ENCODE peak calls at places on chromosomes 3 and 15, in eight cellular contexts. One of them, this sample, is unnamed.

GRCh38 chr15:66647358-66647757 is 54.7 kb upstream of the SMAD6 start:
- DNase-seq in mesenchymal stem cell: no peak
- DNase-seq in gastrocnemius medialis: no peak
- DNase-seq in GM19239: no peak
- DNase-seq in mesothelial cell of epicardium: no peak
- DNase-seq in adipocyte: no peak
- DNase-seq in stimulated activated CD4-positive, alpha-beta T cell treated with anti-CD3 and anti-CD28 coated beads, Interleukin-1b, Interleukin-23, amount 100 ng/mL, for 24 hours: no peak
- DNase-seq in stimulated activated CD8-positive, alpha-beta memory T cell treated with anti-CD3 and anti-CD28 coated beads, Interleukin-7, amount 100 ng/mL, for 4 hours: no peak
- DNase-seq in this sample: no peak

GRCh38 chr3:59210260-59210659 is 160.4 kb upstream of the CFAP20DC start:
- DNase-seq in mesenchymal stem cell: no peak
- DNase-seq in gastrocnemius medialis: no peak
- DNase-seq in stimulated activated CD8-positive, alpha-beta memory T cell treated with anti-CD3 and anti-CD28 coated beads, Interleukin-7, amount 100 ng/mL, for 4 hours: no peak
- DNase-seq in GM19239: no peak
- DNase-seq in stimulated activated CD4-positive, alpha-beta T cell treated with anti-CD3 and anti-CD28 coated beads, Interleukin-1b, Interleukin-23, amount 100 ng/mL, for 24 hours: no peak
- DNase-seq in mesothelial cell of epicardium: no peak
- DNase-seq in adipocyte: no peak
- DNase-seq in this sample: no peak

GRCh38 chr3:194661374-194661773 is 10.6 kb downstream of the LSG1 start:
- DNase-seq in stimulated activated CD4-positive, alpha-beta T cell treated with anti-CD3 and anti-CD28 coated beads, Interleukin-1b, Interleukin-23, amount 100 ng/mL, for 24 hours: no peak
- DNase-seq in mesenchymal stem cell: no peak
- DNase-seq in stimulated activated CD8-positive, alpha-beta memory T cell treated with anti-CD3 and anti-CD28 coated beads, Interleukin-7, amount 100 ng/mL, for 4 hours: no peak
- DNase-seq in GM19239: no peak
- DNase-seq in gastrocnemius medialis: no peak
- DNase-seq in mesothelial cell of epicardium: no peak
- DNase-seq in adipocyte: no peak
- DNase-seq in this sample: no peak

GRCh38 chr3:21573291-21573690 is 177.7 kb downstream of the ZNF385D start:
- DNase-seq in mesenchymal stem cell: no peak
- DNase-seq in stimulated activated CD4-positive, alpha-beta T cell treated with anti-CD3 and anti-CD28 coated beads, Interleukin-1b, Interleukin-23, amount 100 ng/mL, for 24 hours: no peak
- DNase-seq in GM19239: no peak
- DNase-seq in stimulated activated CD8-positive, alpha-beta memory T cell treated with anti-CD3 and anti-CD28 coated beads, Interleukin-7, amount 100 ng/mL, for 4 hours: no peak
- DNase-seq in mesothelial cell of epicardium: no peak
- DNase-seq in adipocyte: no peak
- DNase-seq in gastrocnemius medialis: no peak
- DNase-seq in this sample: no peak

GRCh38 chr3:124467980-124468902 is 262.0 kb upstream of the UMPS start:
- DNase-seq in mesenchymal stem cell: peak
- DNase-seq in GM19239: peak
- DNase-seq in stimulated activated CD4-positive, alpha-beta T cell treated with anti-CD3 and anti-CD28 coated beads, Interleukin-1b, Interleukin-23, amount 100 ng/mL, for 24 hours: no peak
- DNase-seq in mesothelial cell of epicardium: peak
- DNase-seq in stimulated activated CD8-positive, alpha-beta memory T cell treated with anti-CD3 and anti-CD28 coated beads, Interleukin-7, amount 100 ng/mL, for 4 hours: no peak
- DNase-seq in gastrocnemius medialis: no peak
- DNase-seq in adipocyte: peak
- DNase-seq in this sample: no peak

GRCh38 chr3:194756460-194757355 is 71.0 kb downstream of the FAM43A start:
- DNase-seq in GM19239: no peak
- DNase-seq in mesothelial cell of epicardium: no peak
- DNase-seq in adipocyte: peak
- DNase-seq in stimulated activated CD4-positive, alpha-beta T cell treated with anti-CD3 and anti-CD28 coated beads, Interleukin-1b, Interleukin-23, amount 100 ng/mL, for 24 hours: no peak
- DNase-seq in stimulated activated CD8-positive, alpha-beta memory T cell treated with anti-CD3 and anti-CD28 coated beads, Interleukin-7, amount 100 ng/mL, for 4 hours: no peak
- DNase-seq in mesenchymal stem cell: no peak
- DNase-seq in gastrocnemius medialis: peak
- DNase-seq in this sample: no peak

GRCh38 chr3:54628888-54629368 is 298.9 kb downstream of the LRTM1 start:
- DNase-seq in adipocyte: no peak
- DNase-seq in stimulated activated CD8-positive, alpha-beta memory T cell treated with anti-CD3 and anti-CD28 coated beads, Interleukin-7, amount 100 ng/mL, for 4 hours: no peak
- DNase-seq in stimulated activated CD4-positive, alpha-beta T cell treated with anti-CD3 and anti-CD28 coated beads, Interleukin-1b, Interleukin-23, amount 100 ng/mL, for 24 hours: no peak
- DNase-seq in GM19239: no peak
- DNase-seq in mesenchymal stem cell: no peak
- DNase-seq in mesothelial cell of epicardium: no peak
- DNase-seq in gastrocnemius medialis: no peak
- DNase-seq in this sample: no peak

GRCh38 chr15:94294556-94294955 is 63.2 kb downstream of the MCTP2 start:
- DNase-seq in mesenchymal stem cell: peak
- DNase-seq in mesothelial cell of epicardium: no peak
- DNase-seq in stimulated activated CD4-positive, alpha-beta T cell treated with anti-CD3 and anti-CD28 coated beads, Interleukin-1b, Interleukin-23, amount 100 ng/mL, for 24 hours: no peak
- DNase-seq in GM19239: no peak
- DNase-seq in adipocyte: peak
- DNase-seq in stimulated activated CD8-positive, alpha-beta memory T cell treated with anti-CD3 and anti-CD28 coated beads, Interleukin-7, amount 100 ng/mL, for 4 hours: no peak
- DNase-seq in gastrocnemius medialis: no peak
- DNase-seq in this sample: no peak

GRCh38 chr15:42832577-42832976 is 88.0 kb downstream of the TTBK2 start:
- DNase-seq in mesothelial cell of epicardium: no peak
- DNase-seq in gastrocnemius medialis: no peak
- DNase-seq in stimulated activated CD8-positive, alpha-beta memory T cell treated with anti-CD3 and anti-CD28 coated beads, Interleukin-7, amount 100 ng/mL, for 4 hours: no peak
- DNase-seq in stimulated activated CD4-positive, alpha-beta T cell treated with anti-CD3 and anti-CD28 coated beads, Interleukin-1b, Interleukin-23, amount 100 ng/mL, for 24 hours: no peak
- DNase-seq in GM19239: no peak
- DNase-seq in mesenchymal stem cell: peak
- DNase-seq in adipocyte: peak
- DNase-seq in this sample: no peak

GRCh38 chr3:127849368-127849767 is 27.1 kb upstream of the MGLL start:
- DNase-seq in mesenchymal stem cell: no peak
- DNase-seq in gastrocnemius medialis: no peak
- DNase-seq in adipocyte: no peak
- DNase-seq in stimulated activated CD8-positive, alpha-beta memory T cell treated with anti-CD3 and anti-CD28 coated beads, Interleukin-7, amount 100 ng/mL, for 4 hours: no peak
- DNase-seq in stimulated activated CD4-positive, alpha-beta T cell treated with anti-CD3 and anti-CD28 coated beads, Interleukin-1b, Interleukin-23, amount 100 ng/mL, for 24 hours: no peak
- DNase-seq in mesothelial cell of epicardium: no peak
- DNase-seq in GM19239: no peak
- DNase-seq in this sample: no peak

GRCh38 chr3:145767909-145768308 is 393.1 kb downstream of the PLOD2 start:
- DNase-seq in GM19239: no peak
- DNase-seq in mesothelial cell of epicardium: no peak
- DNase-seq in gastrocnemius medialis: no peak
- DNase-seq in mesenchymal stem cell: peak
- DNase-seq in stimulated activated CD4-positive, alpha-beta T cell treated with anti-CD3 and anti-CD28 coated beads, Interleukin-1b, Interleukin-23, amount 100 ng/mL, for 24 hours: no peak
- DNase-seq in stimulated activated CD8-positive, alpha-beta memory T cell treated with anti-CD3 and anti-CD28 coated beads, Interleukin-7, amount 100 ng/mL, for 4 hours: no peak
- DNase-seq in adipocyte: peak
- DNase-seq in this sample: no peak

GRCh38 chr15:64845183-64845611 is 3.5 kb downstream of the PLEKHO2 start:
- DNase-seq in gastrocnemius medialis: no peak
- DNase-seq in stimulated activated CD8-positive, alpha-beta memory T cell treated with anti-CD3 and anti-CD28 coated beads, Interleukin-7, amount 100 ng/mL, for 4 hours: no peak
- DNase-seq in GM19239: no peak
- DNase-seq in mesothelial cell of epicardium: no peak
- DNase-seq in stimulated activated CD4-positive, alpha-beta T cell treated with anti-CD3 and anti-CD28 coated beads, Interleukin-1b, Interleukin-23, amount 100 ng/mL, for 24 hours: no peak
- DNase-seq in mesenchymal stem cell: no peak
- DNase-seq in adipocyte: no peak
- DNase-seq in this sample: no peak

GRCh38 chr3:108037770-108038169 is 53.1 kb downstream of the CD47 start:
- DNase-seq in GM19239: no peak
- DNase-seq in mesenchymal stem cell: no peak
- DNase-seq in stimulated activated CD4-positive, alpha-beta T cell treated with anti-CD3 and anti-CD28 coated beads, Interleukin-1b, Interleukin-23, amount 100 ng/mL, for 24 hours: no peak
- DNase-seq in stimulated activated CD8-positive, alpha-beta memory T cell treated with anti-CD3 and anti-CD28 coated beads, Interleukin-7, amount 100 ng/mL, for 4 hours: no peak
- DNase-seq in adipocyte: no peak
- DNase-seq in gastrocnemius medialis: no peak
- DNase-seq in mesothelial cell of epicardium: no peak
- DNase-seq in this sample: no peak

GRCh38 chr3:117539729-117540128 is 830.1 kb downstream of the TUSC7 start:
- DNase-seq in mesenchymal stem cell: no peak
- DNase-seq in gastrocnemius medialis: no peak
- DNase-seq in stimulated activated CD8-positive, alpha-beta memory T cell treated with anti-CD3 and anti-CD28 coated beads, Interleukin-7, amount 100 ng/mL, for 4 hours: no peak
- DNase-seq in stimulated activated CD4-positive, alpha-beta T cell treated with anti-CD3 and anti-CD28 coated beads, Interleukin-1b, Interleukin-23, amount 100 ng/mL, for 24 hours: no peak
- DNase-seq in GM19239: no peak
- DNase-seq in adipocyte: no peak
- DNase-seq in mesothelial cell of epicardium: no peak
- DNase-seq in this sample: no peak

GRCh38 chr3:170941551-170941950 is 33.1 kb upstream of the EIF5A2 start:
- DNase-seq in mesothelial cell of epicardium: no peak
- DNase-seq in stimulated activated CD4-positive, alpha-beta T cell treated with anti-CD3 and anti-CD28 coated beads, Interleukin-1b, Interleukin-23, amount 100 ng/mL, for 24 hours: no peak
- DNase-seq in gastrocnemius medialis: no peak
- DNase-seq in stimulated activated CD8-positive, alpha-beta memory T cell treated with anti-CD3 and anti-CD28 coated beads, Interleukin-7, amount 100 ng/mL, for 4 hours: no peak
- DNase-seq in adipocyte: no peak
- DNase-seq in mesenchymal stem cell: no peak
- DNase-seq in GM19239: no peak
- DNase-seq in this sample: no peak

GRCh38 chr15:94287794-94288246 is 56.5 kb downstream of the MCTP2 start:
- DNase-seq in adipocyte: no peak
- DNase-seq in mesothelial cell of epicardium: no peak
- DNase-seq in stimulated activated CD4-positive, alpha-beta T cell treated with anti-CD3 and anti-CD28 coated beads, Interleukin-1b, Interleukin-23, amount 100 ng/mL, for 24 hours: no peak
- DNase-seq in stimulated activated CD8-positive, alpha-beta memory T cell treated with anti-CD3 and anti-CD28 coated beads, Interleukin-7, amount 100 ng/mL, for 4 hours: peak
- DNase-seq in mesenchymal stem cell: no peak
- DNase-seq in GM19239: peak
- DNase-seq in gastrocnemius medialis: no peak
- DNase-seq in this sample: no peak

GRCh38 chr15:100763764-100764750 is 115.6 kb upstream of the ALDH1A3 start:
- DNase-seq in gastrocnemius medialis: no peak
- DNase-seq in mesenchymal stem cell: no peak
- DNase-seq in mesothelial cell of epicardium: no peak
- DNase-seq in GM19239: no peak
- DNase-seq in adipocyte: no peak
- DNase-seq in stimulated activated CD4-positive, alpha-beta T cell treated with anti-CD3 and anti-CD28 coated beads, Interleukin-1b, Interleukin-23, amount 100 ng/mL, for 24 hours: no peak
- DNase-seq in stimulated activated CD8-positive, alpha-beta memory T cell treated with anti-CD3 and anti-CD28 coated beads, Interleukin-7, amount 100 ng/mL, for 4 hours: no peak
- DNase-seq in this sample: no peak

GRCh38 chr3:132311860-132312259 is 5.3 kb upstream of the ACP3 start:
- DNase-seq in stimulated activated CD8-positive, alpha-beta memory T cell treated with anti-CD3 and anti-CD28 coated beads, Interleukin-7, amount 100 ng/mL, for 4 hours: no peak
- DNase-seq in mesenchymal stem cell: no peak
- DNase-seq in adipocyte: peak
- DNase-seq in mesothelial cell of epicardium: no peak
- DNase-seq in stimulated activated CD4-positive, alpha-beta T cell treated with anti-CD3 and anti-CD28 coated beads, Interleukin-1b, Interleukin-23, amount 100 ng/mL, for 24 hours: no peak
- DNase-seq in GM19239: no peak
- DNase-seq in gastrocnemius medialis: no peak
- DNase-seq in this sample: no peak

GRCh38 chr15:64774556-64775523 is 549 bp downstream of the RBPMS2 start:
- DNase-seq in stimulated activated CD4-positive, alpha-beta T cell treated with anti-CD3 and anti-CD28 coated beads, Interleukin-1b, Interleukin-23, amount 100 ng/mL, for 24 hours: no peak
- DNase-seq in gastrocnemius medialis: no peak
- DNase-seq in mesenchymal stem cell: peak
- DNase-seq in mesothelial cell of epicardium: peak
- DNase-seq in stimulated activated CD8-positive, alpha-beta memory T cell treated with anti-CD3 and anti-CD28 coated beads, Interleukin-7, amount 100 ng/mL, for 4 hours: no peak
- DNase-seq in adipocyte: peak
- DNase-seq in GM19239: no peak
- DNase-seq in this sample: no peak

GRCh38 chr3:51673802-51674654 is 3.0 kb downstream of the TEX264 start:
- DNase-seq in gastrocnemius medialis: no peak
- DNase-seq in stimulated activated CD4-positive, alpha-beta T cell treated with anti-CD3 and anti-CD28 coated beads, Interleukin-1b, Interleukin-23, amount 100 ng/mL, for 24 hours: no peak
- DNase-seq in mesenchymal stem cell: no peak
- DNase-seq in adipocyte: no peak
- DNase-seq in mesothelial cell of epicardium: no peak
- DNase-seq in stimulated activated CD8-positive, alpha-beta memory T cell treated with anti-CD3 and anti-CD28 coated beads, Interleukin-7, amount 100 ng/mL, for 4 hours: no peak
- DNase-seq in GM19239: no peak
- DNase-seq in this sample: no peak

GRCh38 chr3:8638994-8639393 is 5.6 kb downstream of the SSUH2 start:
- DNase-seq in mesothelial cell of epicardium: no peak
- DNase-seq in adipocyte: no peak
- DNase-seq in gastrocnemius medialis: no peak
- DNase-seq in stimulated activated CD8-positive, alpha-beta memory T cell treated with anti-CD3 and anti-CD28 coated beads, Interleukin-7, amount 100 ng/mL, for 4 hours: no peak
- DNase-seq in stimulated activated CD4-positive, alpha-beta T cell treated with anti-CD3 and anti-CD28 coated beads, Interleukin-1b, Interleukin-23, amount 100 ng/mL, for 24 hours: no peak
- DNase-seq in GM19239: no peak
- DNase-seq in mesenchymal stem cell: no peak
- DNase-seq in this sample: no peak